ENCODE peak calls at places on chromosomes 7 and 10, in seven cellular contexts. One of them, this sample, is unnamed.

GRCh38 chr10:75405201-75406143 is 3.9 kb upstream of the ZNF503 start:
- DNase-seq in T-cell: no peak
- DNase-seq in NT2/D1: no peak
- DNase-seq in effector CD4-positive, alpha-beta T cell: no peak
- DNase-seq in A549: no peak
- DNase-seq in choroid plexus epithelial cell: no peak
- DNase-seq in effector CD8-positive, alpha-beta T cell: no peak
- DNase-seq in this sample: no peak

GRCh38 chr7:106167439-106168136 is 55.5 kb upstream of the SYPL1 start:
- DNase-seq in T-cell: no peak
- DNase-seq in NT2/D1: no peak
- DNase-seq in effector CD4-positive, alpha-beta T cell: no peak
- DNase-seq in A549: no peak
- DNase-seq in choroid plexus epithelial cell: peak
- DNase-seq in effector CD8-positive, alpha-beta T cell: no peak
- DNase-seq in this sample: no peak

GRCh38 chr10:125629758-125630376 is 53.1 kb downstream of the TEX36 start:
- DNase-seq in T-cell: no peak
- DNase-seq in NT2/D1: no peak
- DNase-seq in effector CD4-positive, alpha-beta T cell: no peak
- DNase-seq in A549: peak
- DNase-seq in choroid plexus epithelial cell: peak
- DNase-seq in effector CD8-positive, alpha-beta T cell: no peak
- DNase-seq in this sample: no peak

GRCh38 chr10:63267414-63268138 is 134.4 kb downstream of the NRBF2 start:
- DNase-seq in T-cell: no peak
- DNase-seq in NT2/D1: no peak
- DNase-seq in effector CD4-positive, alpha-beta T cell: no peak
- DNase-seq in A549: peak
- DNase-seq in choroid plexus epithelial cell: peak
- DNase-seq in effector CD8-positive, alpha-beta T cell: no peak
- DNase-seq in this sample: peak

GRCh38 chr7:46927131-46927810 is 654.6 kb downstream of the TNS3 start:
- DNase-seq in T-cell: no peak
- DNase-seq in NT2/D1: no peak
- DNase-seq in effector CD4-positive, alpha-beta T cell: no peak
- DNase-seq in A549: no peak
- DNase-seq in choroid plexus epithelial cell: no peak
- DNase-seq in effector CD8-positive, alpha-beta T cell: no peak
- DNase-seq in this sample: no peak

GRCh38 chr7:74575083-74575803 is 82.3 kb upstream of the GTF2I start:
- DNase-seq in T-cell: no peak
- DNase-seq in NT2/D1: no peak
- DNase-seq in effector CD4-positive, alpha-beta T cell: no peak
- DNase-seq in A549: peak
- DNase-seq in choroid plexus epithelial cell: peak
- DNase-seq in effector CD8-positive, alpha-beta T cell: no peak
- DNase-seq in this sample: no peak

GRCh38 chr7:95550546-95550945 is 45.8 kb downstream of the PDK4 start:
- DNase-seq in T-cell: no peak
- DNase-seq in NT2/D1: no peak
- DNase-seq in effector CD4-positive, alpha-beta T cell: no peak
- DNase-seq in A549: no peak
- DNase-seq in choroid plexus epithelial cell: peak
- DNase-seq in effector CD8-positive, alpha-beta T cell: no peak
- DNase-seq in this sample: no peak

GRCh38 chr7:51314041-51314440 is 2.6 kb downstream of the COBL start:
- DNase-seq in T-cell: no peak
- DNase-seq in NT2/D1: no peak
- DNase-seq in effector CD4-positive, alpha-beta T cell: no peak
- DNase-seq in A549: no peak
- DNase-seq in choroid plexus epithelial cell: no peak
- DNase-seq in effector CD8-positive, alpha-beta T cell: no peak
- DNase-seq in this sample: no peak

GRCh38 chr7:131605280-131605878 is 49.0 kb upstream of the PODXL start:
- DNase-seq in T-cell: no peak
- DNase-seq in NT2/D1: peak
- DNase-seq in effector CD4-positive, alpha-beta T cell: no peak
- DNase-seq in A549: no peak
- DNase-seq in choroid plexus epithelial cell: no peak
- DNase-seq in effector CD8-positive, alpha-beta T cell: no peak
- DNase-seq in this sample: no peak

GRCh38 chr10:121734517-121735137 is 136.4 kb upstream of the FGFR2 start:
- DNase-seq in T-cell: no peak
- DNase-seq in NT2/D1: no peak
- DNase-seq in effector CD4-positive, alpha-beta T cell: no peak
- DNase-seq in A549: peak
- DNase-seq in choroid plexus epithelial cell: peak
- DNase-seq in effector CD8-positive, alpha-beta T cell: no peak
- DNase-seq in this sample: no peak

GRCh38 chr10:111370101-111370500 is 293.3 kb downstream of the ADRA2A start:
- DNase-seq in T-cell: no peak
- DNase-seq in NT2/D1: peak
- DNase-seq in effector CD4-positive, alpha-beta T cell: no peak
- DNase-seq in A549: no peak
- DNase-seq in choroid plexus epithelial cell: no peak
- DNase-seq in effector CD8-positive, alpha-beta T cell: no peak
- DNase-seq in this sample: no peak

GRCh38 chr10:49115015-49115795 is at the start of gene VSTM4:
- DNase-seq in T-cell: no peak
- DNase-seq in NT2/D1: peak
- DNase-seq in effector CD4-positive, alpha-beta T cell: no peak
- DNase-seq in A549: no peak
- DNase-seq in choroid plexus epithelial cell: peak
- DNase-seq in effector CD8-positive, alpha-beta T cell: no peak
- DNase-seq in this sample: no peak

GRCh38 chr10:110751845-110752244 is 107.7 kb downstream of the RBM20 start:
- DNase-seq in T-cell: no peak
- DNase-seq in NT2/D1: no peak
- DNase-seq in effector CD4-positive, alpha-beta T cell: no peak
- DNase-seq in A549: no peak
- DNase-seq in choroid plexus epithelial cell: no peak
- DNase-seq in effector CD8-positive, alpha-beta T cell: no peak
- DNase-seq in this sample: no peak

GRCh38 chr7:50591480-50592438 is 26.6 kb upstream of the DDC start:
- DNase-seq in T-cell: no peak
- DNase-seq in NT2/D1: no peak
- DNase-seq in effector CD4-positive, alpha-beta T cell: no peak
- DNase-seq in A549: no peak
- DNase-seq in choroid plexus epithelial cell: no peak
- DNase-seq in effector CD8-positive, alpha-beta T cell: no peak
- DNase-seq in this sample: no peak

GRCh38 chr10:55668326-55668922 is 692.6 kb downstream of the ZWINT start:
- DNase-seq in T-cell: no peak
- DNase-seq in NT2/D1: peak
- DNase-seq in effector CD4-positive, alpha-beta T cell: no peak
- DNase-seq in A549: peak
- DNase-seq in choroid plexus epithelial cell: no peak
- DNase-seq in effector CD8-positive, alpha-beta T cell: no peak
- DNase-seq in this sample: no peak

GRCh38 chr7:27605283-27605682 is 57.4 kb downstream of the HIBADH start:
- DNase-seq in T-cell: no peak
- DNase-seq in NT2/D1: no peak
- DNase-seq in effector CD4-positive, alpha-beta T cell: no peak
- DNase-seq in A549: peak
- DNase-seq in choroid plexus epithelial cell: peak
- DNase-seq in effector CD8-positive, alpha-beta T cell: no peak
- DNase-seq in this sample: no peak

GRCh38 chr7:38211486-38211885 is 33.4 kb downstream of the STARD3NL start:
- DNase-seq in T-cell: no peak
- DNase-seq in NT2/D1: no peak
- DNase-seq in effector CD4-positive, alpha-beta T cell: no peak
- DNase-seq in A549: no peak
- DNase-seq in choroid plexus epithelial cell: no peak
- DNase-seq in effector CD8-positive, alpha-beta T cell: no peak
- DNase-seq in this sample: no peak

GRCh38 chr10:12640026-12640425 is 290.7 kb downstream of the CAMK1D start:
- DNase-seq in T-cell: no peak
- DNase-seq in NT2/D1: no peak
- DNase-seq in effector CD4-positive, alpha-beta T cell: no peak
- DNase-seq in A549: no peak
- DNase-seq in choroid plexus epithelial cell: no peak
- DNase-seq in effector CD8-positive, alpha-beta T cell: no peak
- DNase-seq in this sample: no peak

GRCh38 chr7:70340236-70340635 is 742.0 kb downstream of the AUTS2 start:
- DNase-seq in T-cell: no peak
- DNase-seq in NT2/D1: no peak
- DNase-seq in effector CD4-positive, alpha-beta T cell: no peak
- DNase-seq in A549: no peak
- DNase-seq in choroid plexus epithelial cell: no peak
- DNase-seq in effector CD8-positive, alpha-beta T cell: no peak
- DNase-seq in this sample: no peak

GRCh38 chr7:5417106-5418071 is 6.2 kb downstream of the TNRC18 start:
- DNase-seq in T-cell: no peak
- DNase-seq in NT2/D1: no peak
- DNase-seq in effector CD4-positive, alpha-beta T cell: no peak
- DNase-seq in A549: peak
- DNase-seq in choroid plexus epithelial cell: peak
- DNase-seq in effector CD8-positive, alpha-beta T cell: no peak
- DNase-seq in this sample: no peak

GRCh38 chr10:77746313-77746712 is 108.7 kb upstream of the KCNMA1 start:
- DNase-seq in T-cell: no peak
- DNase-seq in NT2/D1: no peak
- DNase-seq in effector CD4-positive, alpha-beta T cell: no peak
- DNase-seq in A549: no peak
- DNase-seq in choroid plexus epithelial cell: peak
- DNase-seq in effector CD8-positive, alpha-beta T cell: no peak
- DNase-seq in this sample: no peak

GRCh38 chr10:103053659-103054581 is 135.8 kb downstream of the CNNM2 start:
- DNase-seq in T-cell: peak
- DNase-seq in NT2/D1: peak
- DNase-seq in effector CD4-positive, alpha-beta T cell: peak
- DNase-seq in A549: peak
- DNase-seq in choroid plexus epithelial cell: peak
- DNase-seq in effector CD8-positive, alpha-beta T cell: peak
- DNase-seq in this sample: peak

GRCh38 chr7:3415730-3416366 is 114.8 kb downstream of the SDK1 start:
- DNase-seq in T-cell: no peak
- DNase-seq in NT2/D1: no peak
- DNase-seq in effector CD4-positive, alpha-beta T cell: no peak
- DNase-seq in A549: no peak
- DNase-seq in choroid plexus epithelial cell: no peak
- DNase-seq in effector CD8-positive, alpha-beta T cell: no peak
- DNase-seq in this sample: no peak

GRCh38 chr10:31864834-31865518 is 63.7 kb downstream of the ARHGAP12 start:
- DNase-seq in T-cell: no peak
- DNase-seq in NT2/D1: peak
- DNase-seq in effector CD4-positive, alpha-beta T cell: no peak
- DNase-seq in A549: peak
- DNase-seq in choroid plexus epithelial cell: peak
- DNase-seq in effector CD8-positive, alpha-beta T cell: no peak
- DNase-seq in this sample: no peak

GRCh38 chr10:88232029-88232895 is 350.9 kb downstream of the RNLS start:
- DNase-seq in T-cell: no peak
- DNase-seq in NT2/D1: no peak
- DNase-seq in effector CD4-positive, alpha-beta T cell: no peak
- DNase-seq in A549: no peak
- DNase-seq in choroid plexus epithelial cell: peak
- DNase-seq in effector CD8-positive, alpha-beta T cell: no peak
- DNase-seq in this sample: no peak